ENCODE peak calls at places on chromosomes 7 and 10, in ten cellular contexts. One of them, this sample, is unnamed.

GRCh38 chr7:136009488-136010079 is 32.4 kb upstream of the MTPN start:
- DNase-seq in NAMALWA: peak
- DNase-seq in NCI-H345: peak
- DNase-seq in stimulated activated CD4-positive, alpha-beta T cell treated with anti-CD3 and anti-CD28 coated beads, Interleukin-4, amount 100 ng/mL, for 1 hour: no peak
- DNase-seq in NCI-H524: peak
- DNase-seq in CD8-positive, alpha-beta T cell: peak
- DNase-seq in stimulated activated CD8-positive, alpha-beta memory T cell treated with anti-CD3 and anti-CD28 coated beads, Interleukin-15, amount 100 ng/mL, for 1 hour: no peak
- DNase-seq in SHP77: peak
- DNase-seq in nephron progenitor cell: peak
- DNase-seq in SW 1271: peak
- DNase-seq in this sample: peak

GRCh38 chr10:15813415-15813814 is 46.9 kb downstream of the MINDY3 start:
- DNase-seq in SW 1271: no peak
- DNase-seq in NAMALWA: no peak
- DNase-seq in NCI-H524: no peak
- DNase-seq in SHP77: no peak
- DNase-seq in stimulated activated CD8-positive, alpha-beta memory T cell treated with anti-CD3 and anti-CD28 coated beads, Interleukin-15, amount 100 ng/mL, for 1 hour: no peak
- DNase-seq in stimulated activated CD4-positive, alpha-beta T cell treated with anti-CD3 and anti-CD28 coated beads, Interleukin-4, amount 100 ng/mL, for 1 hour: no peak
- DNase-seq in nephron progenitor cell: no peak
- DNase-seq in NCI-H345: no peak
- DNase-seq in CD8-positive, alpha-beta T cell: no peak
- DNase-seq in this sample: no peak

GRCh38 chr7:16918288-16918895 is 36.6 kb upstream of the AGR3 start:
- DNase-seq in stimulated activated CD8-positive, alpha-beta memory T cell treated with anti-CD3 and anti-CD28 coated beads, Interleukin-15, amount 100 ng/mL, for 1 hour: no peak
- DNase-seq in stimulated activated CD4-positive, alpha-beta T cell treated with anti-CD3 and anti-CD28 coated beads, Interleukin-4, amount 100 ng/mL, for 1 hour: no peak
- DNase-seq in SHP77: peak
- DNase-seq in NCI-H524: peak
- DNase-seq in SW 1271: peak
- DNase-seq in CD8-positive, alpha-beta T cell: peak
- DNase-seq in NAMALWA: peak
- DNase-seq in nephron progenitor cell: peak
- DNase-seq in NCI-H345: peak
- DNase-seq in this sample: no peak

GRCh38 chr7:5472432-5473315 is 49.0 kb upstream of the TNRC18 start:
- DNase-seq in stimulated activated CD4-positive, alpha-beta T cell treated with anti-CD3 and anti-CD28 coated beads, Interleukin-4, amount 100 ng/mL, for 1 hour: no peak
- DNase-seq in CD8-positive, alpha-beta T cell: no peak
- DNase-seq in nephron progenitor cell: no peak
- DNase-seq in SW 1271: peak
- DNase-seq in SHP77: no peak
- DNase-seq in NAMALWA: no peak
- DNase-seq in stimulated activated CD8-positive, alpha-beta memory T cell treated with anti-CD3 and anti-CD28 coated beads, Interleukin-15, amount 100 ng/mL, for 1 hour: no peak
- DNase-seq in NCI-H345: no peak
- DNase-seq in NCI-H524: no peak
- DNase-seq in this sample: peak

GRCh38 chr10:103854687-103855423 is 521 bp downstream of the SH3PXD2A start:
- DNase-seq in NCI-H345: peak
- DNase-seq in stimulated activated CD4-positive, alpha-beta T cell treated with anti-CD3 and anti-CD28 coated beads, Interleukin-4, amount 100 ng/mL, for 1 hour: peak
- DNase-seq in NAMALWA: no peak
- DNase-seq in stimulated activated CD8-positive, alpha-beta memory T cell treated with anti-CD3 and anti-CD28 coated beads, Interleukin-15, amount 100 ng/mL, for 1 hour: no peak
- DNase-seq in SHP77: peak
- DNase-seq in SW 1271: no peak
- DNase-seq in NCI-H524: peak
- DNase-seq in CD8-positive, alpha-beta T cell: peak
- DNase-seq in nephron progenitor cell: peak
- DNase-seq in this sample: no peak

GRCh38 chr10:103763374-103764202 is 91.8 kb downstream of the SH3PXD2A start:
- DNase-seq in NAMALWA: peak
- DNase-seq in SW 1271: no peak
- DNase-seq in NCI-H524: no peak
- DNase-seq in CD8-positive, alpha-beta T cell: peak
- DNase-seq in nephron progenitor cell: no peak
- DNase-seq in SHP77: no peak
- DNase-seq in stimulated activated CD8-positive, alpha-beta memory T cell treated with anti-CD3 and anti-CD28 coated beads, Interleukin-15, amount 100 ng/mL, for 1 hour: no peak
- DNase-seq in NCI-H345: no peak
- DNase-seq in stimulated activated CD4-positive, alpha-beta T cell treated with anti-CD3 and anti-CD28 coated beads, Interleukin-4, amount 100 ng/mL, for 1 hour: no peak
- DNase-seq in this sample: no peak

GRCh38 chr7:19754521-19755116 is 18.8 kb downstream of the TMEM196 start:
- DNase-seq in NCI-H524: peak
- DNase-seq in SW 1271: peak
- DNase-seq in stimulated activated CD4-positive, alpha-beta T cell treated with anti-CD3 and anti-CD28 coated beads, Interleukin-4, amount 100 ng/mL, for 1 hour: no peak
- DNase-seq in NAMALWA: peak
- DNase-seq in SHP77: peak
- DNase-seq in NCI-H345: peak
- DNase-seq in stimulated activated CD8-positive, alpha-beta memory T cell treated with anti-CD3 and anti-CD28 coated beads, Interleukin-15, amount 100 ng/mL, for 1 hour: no peak
- DNase-seq in CD8-positive, alpha-beta T cell: no peak
- DNase-seq in nephron progenitor cell: no peak
- DNase-seq in this sample: no peak

GRCh38 chr10:73238990-73239566 is 8.0 kb downstream of the DNAJC9 start:
- DNase-seq in stimulated activated CD4-positive, alpha-beta T cell treated with anti-CD3 and anti-CD28 coated beads, Interleukin-4, amount 100 ng/mL, for 1 hour: no peak
- DNase-seq in NAMALWA: no peak
- DNase-seq in nephron progenitor cell: no peak
- DNase-seq in stimulated activated CD8-positive, alpha-beta memory T cell treated with anti-CD3 and anti-CD28 coated beads, Interleukin-15, amount 100 ng/mL, for 1 hour: no peak
- DNase-seq in NCI-H524: no peak
- DNase-seq in SW 1271: no peak
- DNase-seq in NCI-H345: no peak
- DNase-seq in SHP77: no peak
- DNase-seq in CD8-positive, alpha-beta T cell: no peak
- DNase-seq in this sample: no peak

GRCh38 chr10:1255166-1255565 is 199.0 kb downstream of the WDR37 start:
- DNase-seq in stimulated activated CD4-positive, alpha-beta T cell treated with anti-CD3 and anti-CD28 coated beads, Interleukin-4, amount 100 ng/mL, for 1 hour: no peak
- DNase-seq in NAMALWA: no peak
- DNase-seq in SW 1271: no peak
- DNase-seq in NCI-H345: no peak
- DNase-seq in NCI-H524: no peak
- DNase-seq in SHP77: peak
- DNase-seq in stimulated activated CD8-positive, alpha-beta memory T cell treated with anti-CD3 and anti-CD28 coated beads, Interleukin-15, amount 100 ng/mL, for 1 hour: no peak
- DNase-seq in CD8-positive, alpha-beta T cell: no peak
- DNase-seq in nephron progenitor cell: no peak
- DNase-seq in this sample: no peak

GRCh38 chr7:94392391-94392782 is 2.3 kb upstream of the COL1A2 start:
- DNase-seq in NCI-H524: no peak
- DNase-seq in SW 1271: no peak
- DNase-seq in CD8-positive, alpha-beta T cell: no peak
- DNase-seq in NAMALWA: no peak
- DNase-seq in SHP77: no peak
- DNase-seq in NCI-H345: no peak
- DNase-seq in nephron progenitor cell: no peak
- DNase-seq in stimulated activated CD8-positive, alpha-beta memory T cell treated with anti-CD3 and anti-CD28 coated beads, Interleukin-15, amount 100 ng/mL, for 1 hour: no peak
- DNase-seq in stimulated activated CD4-positive, alpha-beta T cell treated with anti-CD3 and anti-CD28 coated beads, Interleukin-4, amount 100 ng/mL, for 1 hour: no peak
- DNase-seq in this sample: no peak

GRCh38 chr10:73159038-73159648 is 8.7 kb downstream of the ECD start:
- DNase-seq in stimulated activated CD4-positive, alpha-beta T cell treated with anti-CD3 and anti-CD28 coated beads, Interleukin-4, amount 100 ng/mL, for 1 hour: peak
- DNase-seq in NAMALWA: peak
- DNase-seq in SW 1271: peak
- DNase-seq in SHP77: no peak
- DNase-seq in CD8-positive, alpha-beta T cell: peak
- DNase-seq in NCI-H524: peak
- DNase-seq in nephron progenitor cell: peak
- DNase-seq in stimulated activated CD8-positive, alpha-beta memory T cell treated with anti-CD3 and anti-CD28 coated beads, Interleukin-15, amount 100 ng/mL, for 1 hour: peak
- DNase-seq in NCI-H345: peak
- DNase-seq in this sample: no peak

GRCh38 chr10:114634607-114634974 is 23.5 kb downstream of the ABLIM1 start:
- DNase-seq in stimulated activated CD8-positive, alpha-beta memory T cell treated with anti-CD3 and anti-CD28 coated beads, Interleukin-15, amount 100 ng/mL, for 1 hour: no peak
- DNase-seq in stimulated activated CD4-positive, alpha-beta T cell treated with anti-CD3 and anti-CD28 coated beads, Interleukin-4, amount 100 ng/mL, for 1 hour: no peak
- DNase-seq in SHP77: no peak
- DNase-seq in CD8-positive, alpha-beta T cell: no peak
- DNase-seq in NAMALWA: no peak
- DNase-seq in NCI-H345: no peak
- DNase-seq in NCI-H524: no peak
- DNase-seq in SW 1271: peak
- DNase-seq in nephron progenitor cell: no peak
- DNase-seq in this sample: no peak

GRCh38 chr10:119315128-119316001 is 108.0 kb downstream of the GRK5 start:
- DNase-seq in CD8-positive, alpha-beta T cell: peak
- DNase-seq in NCI-H524: no peak
- DNase-seq in stimulated activated CD8-positive, alpha-beta memory T cell treated with anti-CD3 and anti-CD28 coated beads, Interleukin-15, amount 100 ng/mL, for 1 hour: peak
- DNase-seq in SHP77: peak
- DNase-seq in stimulated activated CD4-positive, alpha-beta T cell treated with anti-CD3 and anti-CD28 coated beads, Interleukin-4, amount 100 ng/mL, for 1 hour: peak
- DNase-seq in NAMALWA: peak
- DNase-seq in NCI-H345: peak
- DNase-seq in SW 1271: peak
- DNase-seq in nephron progenitor cell: peak
- DNase-seq in this sample: no peak

GRCh38 chr7:30301751-30302150 is 17.4 kb downstream of the ZNRF2 start:
- DNase-seq in SHP77: no peak
- DNase-seq in stimulated activated CD4-positive, alpha-beta T cell treated with anti-CD3 and anti-CD28 coated beads, Interleukin-4, amount 100 ng/mL, for 1 hour: no peak
- DNase-seq in nephron progenitor cell: no peak
- DNase-seq in NCI-H524: no peak
- DNase-seq in NCI-H345: no peak
- DNase-seq in CD8-positive, alpha-beta T cell: no peak
- DNase-seq in NAMALWA: no peak
- DNase-seq in SW 1271: no peak
- DNase-seq in stimulated activated CD8-positive, alpha-beta memory T cell treated with anti-CD3 and anti-CD28 coated beads, Interleukin-15, amount 100 ng/mL, for 1 hour: no peak
- DNase-seq in this sample: no peak

GRCh38 chr10:69335063-69335587 is 56.8 kb downstream of the HK1 start:
- DNase-seq in nephron progenitor cell: no peak
- DNase-seq in stimulated activated CD8-positive, alpha-beta memory T cell treated with anti-CD3 and anti-CD28 coated beads, Interleukin-15, amount 100 ng/mL, for 1 hour: no peak
- DNase-seq in NCI-H345: no peak
- DNase-seq in NCI-H524: no peak
- DNase-seq in SHP77: no peak
- DNase-seq in CD8-positive, alpha-beta T cell: peak
- DNase-seq in SW 1271: no peak
- DNase-seq in stimulated activated CD4-positive, alpha-beta T cell treated with anti-CD3 and anti-CD28 coated beads, Interleukin-4, amount 100 ng/mL, for 1 hour: peak
- DNase-seq in NAMALWA: no peak
- DNase-seq in this sample: peak

GRCh38 chr7:23607130-23607529 is 9.9 kb downstream of the CCDC126 start:
- DNase-seq in stimulated activated CD4-positive, alpha-beta T cell treated with anti-CD3 and anti-CD28 coated beads, Interleukin-4, amount 100 ng/mL, for 1 hour: no peak
- DNase-seq in SHP77: no peak
- DNase-seq in NCI-H524: peak
- DNase-seq in NCI-H345: no peak
- DNase-seq in NAMALWA: no peak
- DNase-seq in stimulated activated CD8-positive, alpha-beta memory T cell treated with anti-CD3 and anti-CD28 coated beads, Interleukin-15, amount 100 ng/mL, for 1 hour: no peak
- DNase-seq in CD8-positive, alpha-beta T cell: no peak
- DNase-seq in SW 1271: no peak
- DNase-seq in nephron progenitor cell: no peak
- DNase-seq in this sample: no peak

GRCh38 chr10:119656760-119657159 is 5.6 kb downstream of the BAG3 start:
- DNase-seq in SW 1271: no peak
- DNase-seq in nephron progenitor cell: no peak
- DNase-seq in CD8-positive, alpha-beta T cell: no peak
- DNase-seq in NAMALWA: no peak
- DNase-seq in NCI-H345: no peak
- DNase-seq in stimulated activated CD8-positive, alpha-beta memory T cell treated with anti-CD3 and anti-CD28 coated beads, Interleukin-15, amount 100 ng/mL, for 1 hour: no peak
- DNase-seq in SHP77: no peak
- DNase-seq in NCI-H524: no peak
- DNase-seq in stimulated activated CD4-positive, alpha-beta T cell treated with anti-CD3 and anti-CD28 coated beads, Interleukin-4, amount 100 ng/mL, for 1 hour: no peak
- DNase-seq in this sample: no peak

GRCh38 chr10:49744091-49744685 is 17.9 kb downstream of the OGDHL start:
- DNase-seq in CD8-positive, alpha-beta T cell: no peak
- DNase-seq in SW 1271: no peak
- DNase-seq in NAMALWA: no peak
- DNase-seq in NCI-H345: no peak
- DNase-seq in stimulated activated CD8-positive, alpha-beta memory T cell treated with anti-CD3 and anti-CD28 coated beads, Interleukin-15, amount 100 ng/mL, for 1 hour: no peak
- DNase-seq in SHP77: no peak
- DNase-seq in NCI-H524: no peak
- DNase-seq in nephron progenitor cell: no peak
- DNase-seq in stimulated activated CD4-positive, alpha-beta T cell treated with anti-CD3 and anti-CD28 coated beads, Interleukin-4, amount 100 ng/mL, for 1 hour: no peak
- DNase-seq in this sample: no peak

GRCh38 chr10:10792681-10793080 is 225.0 kb upstream of the CELF2 start:
- DNase-seq in CD8-positive, alpha-beta T cell: no peak
- DNase-seq in SHP77: no peak
- DNase-seq in nephron progenitor cell: no peak
- DNase-seq in NCI-H345: peak
- DNase-seq in NCI-H524: peak
- DNase-seq in stimulated activated CD8-positive, alpha-beta memory T cell treated with anti-CD3 and anti-CD28 coated beads, Interleukin-15, amount 100 ng/mL, for 1 hour: no peak
- DNase-seq in SW 1271: peak
- DNase-seq in NAMALWA: no peak
- DNase-seq in stimulated activated CD4-positive, alpha-beta T cell treated with anti-CD3 and anti-CD28 coated beads, Interleukin-4, amount 100 ng/mL, for 1 hour: no peak
- DNase-seq in this sample: no peak

GRCh38 chr7:44678468-44679179 is 70.0 kb upstream of the ZMIZ2 start:
- DNase-seq in SHP77: peak
- DNase-seq in NCI-H524: no peak
- DNase-seq in stimulated activated CD8-positive, alpha-beta memory T cell treated with anti-CD3 and anti-CD28 coated beads, Interleukin-15, amount 100 ng/mL, for 1 hour: no peak
- DNase-seq in nephron progenitor cell: no peak
- DNase-seq in CD8-positive, alpha-beta T cell: no peak
- DNase-seq in stimulated activated CD4-positive, alpha-beta T cell treated with anti-CD3 and anti-CD28 coated beads, Interleukin-4, amount 100 ng/mL, for 1 hour: no peak
- DNase-seq in SW 1271: no peak
- DNase-seq in NCI-H345: no peak
- DNase-seq in NAMALWA: no peak
- DNase-seq in this sample: no peak

GRCh38 chr7:920351-921070 is 34.0 kb downstream of the ADAP1 start:
- DNase-seq in NCI-H345: no peak
- DNase-seq in stimulated activated CD4-positive, alpha-beta T cell treated with anti-CD3 and anti-CD28 coated beads, Interleukin-4, amount 100 ng/mL, for 1 hour: peak
- DNase-seq in NCI-H524: no peak
- DNase-seq in nephron progenitor cell: peak
- DNase-seq in CD8-positive, alpha-beta T cell: peak
- DNase-seq in SHP77: no peak
- DNase-seq in SW 1271: no peak
- DNase-seq in NAMALWA: no peak
- DNase-seq in stimulated activated CD8-positive, alpha-beta memory T cell treated with anti-CD3 and anti-CD28 coated beads, Interleukin-15, amount 100 ng/mL, for 1 hour: no peak
- DNase-seq in this sample: no peak

GRCh38 chr7:97971120-97971989 is 18.6 kb downstream of the OCM2 start:
- DNase-seq in SHP77: no peak
- DNase-seq in SW 1271: peak
- DNase-seq in NAMALWA: peak
- DNase-seq in stimulated activated CD4-positive, alpha-beta T cell treated with anti-CD3 and anti-CD28 coated beads, Interleukin-4, amount 100 ng/mL, for 1 hour: peak
- DNase-seq in NCI-H524: peak
- DNase-seq in stimulated activated CD8-positive, alpha-beta memory T cell treated with anti-CD3 and anti-CD28 coated beads, Interleukin-15, amount 100 ng/mL, for 1 hour: peak
- DNase-seq in NCI-H345: peak
- DNase-seq in nephron progenitor cell: no peak
- DNase-seq in CD8-positive, alpha-beta T cell: no peak
- DNase-seq in this sample: peak

GRCh38 chr10:49300140-49300974 is 1.4 kb downstream of the C10orf71 start:
- DNase-seq in NAMALWA: peak
- DNase-seq in SHP77: no peak
- DNase-seq in NCI-H345: peak
- DNase-seq in NCI-H524: no peak
- DNase-seq in nephron progenitor cell: no peak
- DNase-seq in stimulated activated CD4-positive, alpha-beta T cell treated with anti-CD3 and anti-CD28 coated beads, Interleukin-4, amount 100 ng/mL, for 1 hour: no peak
- DNase-seq in CD8-positive, alpha-beta T cell: no peak
- DNase-seq in SW 1271: no peak
- DNase-seq in stimulated activated CD8-positive, alpha-beta memory T cell treated with anti-CD3 and anti-CD28 coated beads, Interleukin-15, amount 100 ng/mL, for 1 hour: no peak
- DNase-seq in this sample: no peak

GRCh38 chr7:130221341-130221740 is 13.7 kb downstream of the SSMEM1 start:
- DNase-seq in CD8-positive, alpha-beta T cell: no peak
- DNase-seq in NCI-H345: no peak
- DNase-seq in NAMALWA: no peak
- DNase-seq in SW 1271: no peak
- DNase-seq in stimulated activated CD8-positive, alpha-beta memory T cell treated with anti-CD3 and anti-CD28 coated beads, Interleukin-15, amount 100 ng/mL, for 1 hour: no peak
- DNase-seq in nephron progenitor cell: no peak
- DNase-seq in NCI-H524: no peak
- DNase-seq in SHP77: no peak
- DNase-seq in stimulated activated CD4-positive, alpha-beta T cell treated with anti-CD3 and anti-CD28 coated beads, Interleukin-4, amount 100 ng/mL, for 1 hour: no peak
- DNase-seq in this sample: no peak

GRCh38 chr10:132148261-132149251 is 38.2 kb upstream of the DPYSL4 start:
- DNase-seq in stimulated activated CD4-positive, alpha-beta T cell treated with anti-CD3 and anti-CD28 coated beads, Interleukin-4, amount 100 ng/mL, for 1 hour: no peak
- DNase-seq in NCI-H524: no peak
- DNase-seq in CD8-positive, alpha-beta T cell: no peak
- DNase-seq in NCI-H345: no peak
- DNase-seq in SHP77: no peak
- DNase-seq in SW 1271: no peak
- DNase-seq in nephron progenitor cell: no peak
- DNase-seq in stimulated activated CD8-positive, alpha-beta memory T cell treated with anti-CD3 and anti-CD28 coated beads, Interleukin-15, amount 100 ng/mL, for 1 hour: no peak
- DNase-seq in NAMALWA: no peak
- DNase-seq in this sample: no peak

This sample was measured in CMK.